ENCODE peak calls at places on chromosomes 4 and X, in five cellular contexts. R, Z, U, H and O are unnamed samples.
A peak's percentile ranks its signal among the peaks of the same experiment; 100 is the strongest.

GRCh38 chr4:36243355-36244256 is 708 bp downstream of the ARAP2 start:
- DNase-seq in R (peak; percentile 15), Z (no peak), U (no peak), H (peak; percentile 40), O (no peak)

GRCh38 chr4:46425775-46426400 is 36.0 kb upstream of the GABRA2 start:
- DNase-seq in R (no peak), Z (no peak), U (no peak), H (no peak), O (no peak)

GRCh38 chr4:103400405-103400804 is 202.3 kb upstream of the CENPE start:
- DNase-seq in R (no peak), Z (no peak), U (peak; percentile 12), H (no peak), O (no peak)

GRCh38 chr4:24103434-24104168 is 213.8 kb upstream of the PPARGC1A start:
- DNase-seq in R (no peak), Z (no peak), U (no peak), H (no peak), O (no peak)

GRCh38 chrX:147894332-147894870 is 17.3 kb upstream of the FMR1 start:
- DNase-seq in R (no peak), Z (no peak), U (no peak), H (peak; percentile 47), O (no peak)

GRCh38 chr4:117817316-117817715 is 217.0 kb upstream of the NDST3 start:
- DNase-seq in R (no peak), Z (no peak), U (no peak), H (no peak), O (no peak)

GRCh38 chrX:23525531-23525930 is 141.8 kb upstream of the PRDX4 start:
- DNase-seq in R (no peak), Z (no peak), U (no peak), H (no peak), O (no peak)

GRCh38 chr4:74235135-74235534 is 73.1 kb upstream of the EPGN start:
- DNase-seq in R (no peak), Z (no peak), U (no peak), H (no peak), O (no peak)

GRCh38 chr4:13529130-13529919 is 15.0 kb downstream of the NKX3-2 start:
- DNase-seq in R (no peak), Z (no peak), U (no peak), H (no peak), O (no peak)

GRCh38 chr4:5718411-5718810 is 7.4 kb downstream of the EVC start:
- DNase-seq in R (no peak), Z (no peak), U (no peak), H (no peak), O (no peak)
- TF ChIP-seq CTCF in R (no peak), Z (no peak), U (no peak), H (no peak), O (no peak)

GRCh38 chr4:89645512-89645911 is 191.4 kb downstream of the SNCA start:
- DNase-seq in R (no peak), Z (no peak), U (no peak), H (no peak), O (no peak)

GRCh38 chr4:89640620-89641366 is 196.2 kb downstream of the SNCA start:
- DNase-seq in R (peak; percentile 40), Z (peak; percentile 23), U (no peak), H (no peak), O (no peak)

GRCh38 chr4:89639395-89639794 is 197.6 kb downstream of the SNCA start:
- DNase-seq in R (no peak), Z (no peak), U (no peak), H (no peak), O (no peak)

DNA sequence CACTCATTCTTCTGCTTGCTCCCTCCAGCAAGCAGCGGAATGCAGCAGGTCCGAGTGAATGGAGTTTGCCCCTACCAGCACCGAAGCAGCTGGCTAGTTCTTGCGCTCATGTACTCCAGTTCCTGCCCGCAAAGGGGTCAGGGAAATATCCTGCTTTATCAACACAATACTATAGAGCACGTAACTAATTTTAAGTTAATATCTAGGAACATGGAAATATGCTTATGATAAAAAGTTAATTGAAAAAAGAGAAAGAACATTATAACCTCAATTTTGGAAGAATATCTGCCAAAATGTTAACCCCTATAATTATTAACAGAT is 195.6 kb downstream of the SNCA start:
- DNase-seq in R (no peak), Z (no peak), U (no peak), H (no peak), O (no peak)
- H3K4me3 ChIP-seq in R (peak overlapping the region; percentile 11), Z (peak overlapping the region; percentile 41), U (no peak overlapping the region), H (no peak overlapping the region), O (no peak overlapping the region)

GRCh38 chrX:25717122-25717521 is 421.0 kb upstream of the MAGEB18 start:
- DNase-seq in R (no peak), Z (no peak), U (no peak), H (no peak), O (no peak)

GRCh38 chrX:25726539-25726938 is 411.6 kb upstream of the MAGEB18 start:
- DNase-seq in R (no peak), Z (no peak), U (no peak), H (no peak), O (no peak)

DNA sequence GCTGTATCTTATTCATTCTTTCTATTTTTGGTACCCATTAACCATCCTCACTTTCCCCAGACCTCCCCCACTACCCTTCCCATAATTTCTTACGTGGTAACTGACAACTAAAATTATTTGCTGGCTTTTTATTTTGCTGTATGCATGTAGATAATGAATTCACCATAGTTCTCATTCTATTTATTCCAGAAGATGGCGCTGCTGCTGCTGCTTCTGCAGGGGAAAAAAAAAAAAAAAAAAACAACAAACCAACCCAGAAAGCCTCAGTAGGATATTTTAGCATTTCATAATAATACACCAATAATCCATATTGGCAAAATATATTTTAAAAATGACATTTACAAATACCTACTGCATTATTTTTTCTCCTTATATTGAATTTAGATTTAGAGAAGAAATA is 416.6 kb upstream of the MAGEB18 start:
- DNase-seq in R (no peak), Z (no peak), U (no peak), H (no peak), O (no peak)
- TF ChIP-seq CTCF in R (peak; percentile 30), Z (peak; percentile 44), U (peak; percentile 30), H (peak; percentile 55), O (no peak)

GRCh38 chrX:109733658-109734022 is 583 bp upstream of the ACSL4 start:
- DNase-seq in R (no peak), Z (no peak), U (no peak), H (no peak), O (no peak)

GRCh38 chrX:109732319-109732779 is 708 bp downstream of the ACSL4 start:
- DNase-seq in R (peak; percentile 9), Z (no peak), U (no peak), H (peak; percentile 9), O (no peak)

GRCh38 chrX:109735241-109735744 is 2.2 kb upstream of the ACSL4 start:
- DNase-seq in R (no peak), Z (no peak), U (no peak), H (no peak), O (no peak)

DNA sequence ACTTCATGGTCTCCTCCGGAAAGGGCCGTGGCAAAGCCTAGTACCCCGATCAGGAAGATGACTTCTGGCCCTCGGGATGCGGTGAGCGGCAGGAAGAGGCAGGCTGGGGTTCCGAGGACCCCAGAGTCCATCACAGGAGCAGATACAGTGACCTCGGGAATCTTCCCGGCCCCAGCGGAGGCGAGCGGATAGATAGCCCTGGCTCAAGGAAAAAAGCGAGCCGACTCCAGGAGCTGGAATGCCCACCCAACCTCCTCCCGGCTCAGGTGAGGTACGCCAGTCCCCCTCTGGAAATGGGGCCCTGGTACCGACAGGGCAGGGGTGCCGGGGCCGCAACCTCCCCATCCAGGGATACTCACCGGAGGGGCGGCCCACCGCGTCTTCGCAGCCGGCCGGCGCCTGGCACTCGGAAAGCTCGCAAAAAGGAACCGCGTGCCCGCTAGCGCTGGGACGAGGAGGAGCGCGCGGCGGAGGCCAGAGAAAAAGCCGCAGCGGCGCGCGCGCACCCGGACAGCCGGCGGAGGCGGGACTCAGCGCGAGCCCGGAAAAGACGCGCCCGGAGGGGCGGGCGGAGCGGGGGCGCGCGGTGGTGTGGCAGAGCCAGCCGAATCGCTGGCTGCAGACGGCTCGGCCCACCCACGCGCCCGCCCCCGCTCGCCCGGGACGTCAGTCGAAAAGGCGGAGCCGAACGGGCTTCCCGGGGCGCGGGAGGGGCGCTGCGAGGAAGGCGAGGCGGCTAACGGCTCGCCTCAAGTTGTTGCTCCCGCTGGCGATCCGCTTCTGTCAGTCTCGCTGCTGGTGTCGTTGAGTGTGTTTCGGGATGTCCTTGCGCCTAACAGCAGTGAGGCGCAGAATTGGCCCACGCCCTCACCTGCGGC is at the start of gene ACSL4:
- DNase-seq in R (peak; percentile 65), Z (no peak), U (no peak), H (peak; percentile 93), O (no peak)
- H3K4me3 ChIP-seq in R (peak within 1 kb of the TSS; percentile 80), Z (peak within 1 kb of the TSS; percentile 81), U (peak within 1 kb of the TSS; percentile 69), H (peak within 1 kb of the TSS; percentile 94), O (peak within 1 kb of the TSS; percentile 91)

GRCh38 chrX:115679460-115679859 is 118.5 kb downstream of the PLS3 start:
- DNase-seq in R (peak; percentile 17), Z (no peak), U (no peak), H (no peak), O (no peak)
- TF ChIP-seq CTCF in R (peak; percentile 48), Z (peak; percentile 55), U (peak; percentile 23), H (peak; percentile 61), O (peak; percentile 41)